ENCODE peak calls at places on chromosomes 4 and X, in five cellular contexts. E is body of pancreas, D is HL-60, U is PC-3, B is choroid plexus epithelial cell. J is an unnamed sample.
A peak's percentile ranks its signal among the peaks of the same experiment; 100 is the strongest.

GRCh38 chr4:87896020-87896621 is 63.4 kb downstream of the MEPE start:
- DNase-seq in B (peak; percentile 91), D (peak; percentile 92), U (peak; percentile 69), E (no peak), J (peak; percentile 72)

GRCh38 chr4:81466841-81467671 is 4.7 kb downstream of the RASGEF1B start:
- DNase-seq in B (peak; percentile 83), D (no peak), U (peak; percentile 88), E (peak; percentile 71), J (peak; percentile 81)

GRCh38 chr4:36281384-36282106 is at the start of gene DTHD1:
- DNase-seq in U (peak; percentile 77), D (no peak), E (no peak), B (no peak), J (no peak)

GRCh38 chrX:115337735-115338134 is 48.2 kb downstream of the LUZP4 start:
- DNase-seq in B (peak; percentile 60), E (no peak), U (no peak), D (no peak), J (peak; percentile 83)

GRCh38 chrX:12153741-12154140 is 15.5 kb downstream of the FRMPD4 start:
- DNase-seq in E (no peak), B (no peak), D (no peak), U (no peak), J (no peak)

GRCh38 chrX:109843963-109844751 is 111.1 kb upstream of the ACSL4 start:
- DNase-seq in D (no peak), E (no peak), B (no peak), U (no peak), J (no peak)

GRCh38 chr4:8128096-8128856 is 30.3 kb downstream of the ABLIM2 start:
- DNase-seq in D (no peak), B (peak; percentile 16), U (no peak), E (no peak), J (no peak)

GRCh38 chrX:37371578-37371981 is 22.4 kb downstream of the PRRG1 start:
- DNase-seq in E (no peak), D (no peak), U (no peak), B (no peak), J (peak; percentile 55)

GRCh38 chrX:40207626-40208025 is 109.9 kb upstream of the BCOR start:
- DNase-seq in B (no peak), E (no peak), U (peak; percentile 25), D (peak; percentile 46), J (peak; percentile 14)

GRCh38 chr4:27917381-27917780 is 1056.7 kb downstream of the STIM2 start:
- DNase-seq in B (no peak), E (no peak), D (no peak), U (no peak), J (no peak)

GRCh38 chr4:64715741-64716140 is 306.5 kb upstream of the TECRL start:
- DNase-seq in U (peak; percentile 40), E (no peak), B (no peak), D (no peak), J (no peak)

GRCh38 chr4:186942745-186943606 is 219.3 kb upstream of the FAT1 start:
- DNase-seq in E (peak; percentile 43), D (no peak), B (peak; percentile 81), U (no peak), J (no peak)

GRCh38 chrX:25011589-25012432 is 4.0 kb downstream of the ARX start:
- DNase-seq in U (no peak), B (no peak), D (no peak), E (no peak), J (no peak)

GRCh38 chr4:67680568-67681222 is 20.3 kb downstream of the UBA6 start:
- DNase-seq in D (no peak), E (no peak), B (peak; percentile 66), U (peak; percentile 25), J (peak; percentile 37)

GRCh38 chr4:48275247-48275646 is 5.6 kb upstream of the TEC start:
- DNase-seq in D (no peak), B (peak; percentile 78), E (no peak), U (peak; percentile 55), J (peak; percentile 62)

GRCh38 chr4:158314756-158315487 is 104.6 kb downstream of the TMEM144 start:
- DNase-seq in U (peak; percentile 88), B (peak; percentile 98), E (no peak), D (no peak), J (peak; percentile 92)

GRCh38 chr4:173152104-173152503 is 16.5 kb upstream of the GALNT7 start:
- DNase-seq in E (no peak), D (no peak), B (no peak), U (no peak), J (no peak)

GRCh38 chr4:173171987-173172386 is 3.4 kb downstream of the GALNT7 start:
- DNase-seq in E (no peak), D (no peak), B (no peak), U (no peak), J (no peak)

GRCh38 chrX:46704767-46705386 is 54.0 kb downstream of the SLC9A7 start:
- DNase-seq in D (no peak), B (peak; percentile 67), E (no peak), U (no peak), J (no peak)

GRCh38 chrX:119757979-119758681 is at the start of gene SOWAHD:
- DNase-seq in B (no peak), D (peak; percentile 80), E (peak; percentile 14), U (peak; percentile 50), J (peak; percentile 47)

GRCh38 chr4:167955006-167955405 is 137.3 kb upstream of the ANXA10 start:
- DNase-seq in D (no peak), U (no peak), B (peak; percentile 15), E (no peak), J (peak; percentile 3)

GRCh38 chr4:26858947-26859401 is 1.7 kb upstream of the STIM2 start:
- DNase-seq in B (no peak), U (no peak), E (no peak), D (no peak), J (peak; percentile 6)

GRCh38 chr4:150211821-150212445 is 133.7 kb downstream of the DCLK2 start:
- DNase-seq in E (no peak), D (no peak), U (no peak), B (no peak), J (peak; percentile 78)

GRCh38 chr4:147960971-147961370 is 229.1 kb downstream of the ARHGAP10 start:
- DNase-seq in D (no peak), U (no peak), B (no peak), E (no peak), J (no peak)

GRCh38 chrX:15750611-15751159 is 12.6 kb downstream of the CA5B start:
- DNase-seq in U (no peak), E (no peak), D (no peak), B (no peak), J (peak; percentile 34)
- TF ChIP-seq CTCF in U (no peak), E (no peak), D (no peak), B (no peak), J (no peak)

GRCh38 chr4:165209796-165210195 is 2.4 kb downstream of the KLHL2 start:
- DNase-seq in E (no peak), U (peak; percentile 2), D (no peak), B (no peak), J (no peak)

GRCh38 chr4:165208322-165208652 is 926 bp downstream of the KLHL2 start:
- DNase-seq in D (no peak), B (no peak), U (no peak), E (no peak), J (no peak)

GRCh38 chr4:165207431-165208321 is at the start of gene KLHL2:
- DNase-seq in U (peak; percentile 65), B (peak; percentile 74), D (peak; percentile 38), E (peak; percentile 82), J (peak; percentile 94)

GRCh38 chr4:165210566-165210965 is 3.2 kb downstream of the KLHL2 start:
- DNase-seq in B (no peak), D (no peak), E (no peak), U (peak; percentile 69), J (no peak)

DNA sequence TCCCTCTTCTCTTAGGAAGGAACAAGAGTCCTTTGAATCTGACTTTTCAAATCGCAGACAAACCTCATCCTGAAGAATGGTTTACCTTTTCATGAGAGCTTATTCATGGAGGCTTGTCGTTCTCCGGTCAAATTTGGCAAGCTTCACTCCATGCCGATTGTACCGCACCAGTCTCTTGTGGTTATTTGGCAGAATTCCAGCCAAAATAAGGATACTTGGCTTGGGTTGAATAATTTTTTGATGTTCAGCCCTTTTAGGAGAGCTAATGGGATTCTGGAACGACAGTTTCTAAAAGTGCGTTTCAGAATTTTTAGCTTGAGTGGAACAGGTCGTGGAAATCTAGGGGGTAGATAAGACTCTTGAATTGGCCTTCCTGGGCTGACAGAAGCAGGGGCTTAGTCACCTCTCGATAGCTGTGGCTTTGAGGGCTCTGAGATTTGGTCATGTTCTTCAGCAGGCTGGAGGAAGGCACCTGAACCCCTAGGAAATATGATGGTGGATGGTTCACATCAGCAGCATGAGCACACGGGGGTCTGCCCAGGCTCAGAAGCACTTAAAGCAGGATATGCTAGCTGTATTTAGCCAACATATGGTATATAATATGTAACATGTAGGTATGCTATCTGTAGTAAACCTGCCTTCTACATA is 1.5 kb downstream of the KLHL2 start:
- DNase-seq in B (peak; percentile 24), D (no peak), U (peak; percentile 29), E (no peak), J (no peak)
- H3K4me3 ChIP-seq in B (peak overlapping the region; percentile 80), D (peak overlapping the region; percentile 3), U (peak overlapping the region; percentile 95), E (no peak overlapping the region), J (no peak overlapping the region)

GRCh38 chr4:38650133-38650532 is 13.9 kb upstream of the KLF3 start:
- DNase-seq in U (no peak), D (no peak), B (no peak), E (no peak), J (no peak)
- TF ChIP-seq CTCF in U (no peak), D (no peak), B (no peak), E (no peak), J (no peak)

DNA sequence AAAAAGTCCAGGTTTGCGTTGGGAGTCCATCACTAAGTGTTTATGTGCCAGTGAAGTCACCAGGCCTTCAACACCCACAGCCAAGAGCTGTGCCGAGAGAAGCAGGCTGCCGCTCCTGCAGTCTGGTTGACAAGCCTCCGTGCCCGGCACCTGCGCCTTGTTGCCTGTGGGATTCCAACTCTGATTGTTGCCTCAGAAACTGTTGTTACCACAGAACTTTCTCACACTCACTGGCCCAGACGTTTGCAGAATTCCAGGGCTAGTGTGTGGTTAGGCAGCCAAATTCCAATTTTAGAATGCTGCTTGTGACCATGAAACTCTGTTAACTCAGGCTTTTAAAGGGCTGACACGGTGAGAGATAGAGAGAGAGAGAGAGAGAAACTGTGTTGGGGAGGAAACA is 119.5 kb upstream of the LIMCH1 start:
- DNase-seq in B (peak; percentile 64), D (no peak), E (peak; percentile 38), U (peak; percentile 24), J (peak; percentile 9)
- H3K4me3 ChIP-seq in B (no peak overlapping the region), D (no peak overlapping the region), E (no peak overlapping the region), U (peak overlapping the region; percentile 27), J (no peak overlapping the region)